ENCODE peak calls at places on chromosomes 16 and 17, in four cellular contexts. K is GM12878, N is heart right ventricle, F is thoracic aorta. V is an unnamed sample.

GRCh38 chr17:61399131-61400057 is at the start of gene TBX2:
- DNase-seq in F (peak; percentile 63), K (no peak), N (peak; percentile 89), V (peak; percentile 86)

GRCh38 chr17:31564883-31565297 is 173.4 kb downstream of the RAB11FIP4 start:
- DNase-seq in F (no peak), N (peak; percentile 22), K (no peak), V (no peak)

GRCh38 chr16:68704232-68704867 is 32.7 kb upstream of the CDH1 start:
- DNase-seq in N (peak; percentile 44), F (no peak), K (no peak), V (peak; percentile 42)

GRCh38 chr17:40293363-40293762 is 5.7 kb downstream of the CDC6 start:
- DNase-seq in F (no peak), K (no peak), N (peak; percentile 75), V (no peak)

GRCh38 chr16:22189473-22190168 is 16.5 kb upstream of the EEF2K start:
- DNase-seq in K (no peak), N (peak; percentile 76), F (no peak), V (peak; percentile 80)

GRCh38 chr16:81541314-81541713 is 96.7 kb downstream of the CMIP start:
- DNase-seq in N (no peak), F (no peak), K (no peak), V (no peak)

GRCh38 chr17:64706224-64707076 is 44.3 kb upstream of the SMURF2 start:
- DNase-seq in K (no peak), N (no peak), F (no peak), V (no peak)

GRCh38 chr17:20208717-20209116 is 199.6 kb downstream of the SPECC1 start:
- DNase-seq in N (no peak), F (no peak), K (no peak), V (no peak)

GRCh38 chr16:67462279-67462655 is 18.7 kb downstream of the ATP6V0D1 start:
- DNase-seq in F (no peak), N (no peak), K (no peak), V (no peak)

GRCh38 chr16:67151431-67152097 is 766 bp upstream of the B3GNT9 start:
- DNase-seq in K (no peak), F (no peak), N (no peak), V (no peak)

GRCh38 chr17:81685108-81685507 is 1.3 kb downstream of the HGS start:
- DNase-seq in K (no peak), F (no peak), N (no peak), V (no peak)

GRCh38 chr16:27154573-27155521 is 48.5 kb upstream of the KDM8 start:
- DNase-seq in K (no peak), N (peak; percentile 51), F (no peak), V (peak; percentile 82)

GRCh38 chr16:1978476-1979120 is 2.7 kb downstream of the NOXO1 start:
- DNase-seq in F (no peak), N (no peak), K (no peak), V (no peak)

GRCh38 chr16:22641030-22641671 is 130.5 kb downstream of the NPIPB5 start:
- DNase-seq in N (no peak), K (no peak), F (no peak), V (no peak)

GRCh38 chr16:55125818-55126385 is 195.2 kb downstream of the IRX5 start:
- DNase-seq in K (no peak), F (no peak), N (no peak), V (no peak)

GRCh38 chr17:56172517-56172982 is 19.3 kb downstream of the ANKFN1 start:
- DNase-seq in K (no peak), F (no peak), N (peak; percentile 10), V (peak; percentile 11)

GRCh38 chr17:74412581-74412980 is 19.3 kb upstream of the GPRC5C start:
- DNase-seq in K (no peak), N (no peak), F (no peak), V (no peak)

GRCh38 chr17:18959071-18959844 is 7.3 kb downstream of the SLC5A10 start:
- DNase-seq in K (no peak), F (no peak), N (no peak), V (no peak)

GRCh38 chr17:44112284-44113280 is 10.9 kb downstream of the HDAC5 start:
- DNase-seq in F (no peak), K (no peak), N (peak; percentile 89), V (peak; percentile 91)

GRCh38 chr16:69553332-69553731 is 12.4 kb upstream of the NFAT5 start:
- DNase-seq in N (no peak), K (no peak), F (no peak), V (no peak)

GRCh38 chr16:4733747-4734062 is 366 bp downstream of the ANKS3 start:
- DNase-seq in F (no peak), N (no peak), K (no peak), V (peak; percentile 54)

GRCh38 chr16:17691621-17692231 is 221.0 kb upstream of the XYLT1 start:
- DNase-seq in K (no peak), F (no peak), N (no peak), V (no peak)

GRCh38 chr16:79316004-79316458 is 284.5 kb downstream of the MAF start:
- DNase-seq in F (no peak), N (no peak), K (peak; percentile 53), V (no peak)

GRCh38 chr17:64635647-64636305 is 26.3 kb downstream of the SMURF2 start:
- DNase-seq in K (peak; percentile 62), N (no peak), F (no peak), V (no peak)

GRCh38 chr17:46147167-46147749 is 46.0 kb downstream of the KANSL1 start:
- DNase-seq in N (no peak), F (no peak), K (no peak), V (no peak)

GRCh38 chr17:38606646-38607611 is 1.2 kb upstream of the SRCIN1 start:
- DNase-seq in F (no peak), N (peak; percentile 64), K (no peak), V (peak; percentile 83)

GRCh38 chr17:35170968-35171771 is 23.0 kb downstream of the SLC35G3 start:
- DNase-seq in F (no peak), K (no peak), N (no peak), V (no peak)

GRCh38 chr17:48915459-48916282 is 7.5 kb downstream of the UBE2Z start:
- DNase-seq in K (peak; percentile 74), N (no peak), F (no peak), V (no peak)

GRCh38 chr16:68379472-68380347 is 68.6 kb downstream of the SMPD3 start:
- DNase-seq in K (no peak), N (no peak), F (no peak), V (no peak)

GRCh38 chr17:66338937-66339336 is 36.5 kb downstream of the PRKCA start:
- DNase-seq in K (no peak), N (no peak), F (no peak), V (no peak)

GRCh38 chr17:49093131-49093530 is 39.4 kb upstream of the B4GALNT2 start:
- DNase-seq in F (no peak), N (no peak), K (no peak), V (no peak)

GRCh38 chr16:10609410-10609774 is 29.0 kb upstream of the EMP2 start:
- DNase-seq in K (no peak), N (no peak), F (no peak), V (no peak)
- H3K4me3 ChIP-seq in K (no peak overlapping the region), N (no peak overlapping the region), F (no peak overlapping the region), V (no peak overlapping the region)

DNA sequence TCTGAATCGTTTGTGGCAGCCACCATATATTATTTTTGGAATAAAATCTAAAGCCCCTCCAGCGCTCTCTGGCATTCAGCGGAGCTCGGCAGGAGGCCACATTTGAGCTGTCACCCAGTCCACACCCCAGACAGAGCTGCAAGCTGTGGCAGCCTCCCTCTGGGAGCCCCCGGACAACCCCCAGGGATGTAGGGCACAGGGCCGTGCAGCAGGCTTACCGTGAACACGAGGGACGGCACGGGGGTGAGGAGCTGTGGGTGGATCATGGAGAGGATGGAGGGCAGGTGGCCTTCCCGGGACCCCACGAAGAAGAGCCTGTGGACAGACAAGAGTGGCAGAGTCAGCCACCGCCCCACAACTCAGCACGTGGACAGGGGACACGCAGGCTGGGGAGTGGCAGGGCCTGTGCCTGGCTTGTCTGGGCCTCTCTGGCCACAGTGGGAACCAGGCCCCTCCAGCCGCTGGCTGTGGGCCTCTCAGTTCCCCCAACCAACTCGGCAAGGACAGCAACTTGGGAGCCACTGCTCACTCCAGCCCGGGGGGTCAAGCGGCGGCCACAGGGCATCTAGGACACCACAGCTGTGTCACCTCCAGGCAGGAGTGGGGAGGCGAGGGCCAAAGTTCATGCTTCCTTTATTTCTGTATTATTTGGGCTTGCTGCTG is 31.5 kb downstream of the SLC7A5 start:
- DNase-seq in K (no peak), F (no peak), N (no peak), V (no peak)
- H3K4me1 ChIP-seq in K (peaks cover 2% of the 10 kb centered on the region), F (no peaks in the 10 kb centered on the region), N (no peaks in the 10 kb centered on the region), V (peaks cover 8% of the 10 kb centered on the region)

GRCh38 chr16:89191901-89192184 is 8.5 kb downstream of the SLC22A31 start:
- DNase-seq in N (no peak), K (no peak), F (no peak), V (peak; percentile 28)
- H3K4me3 ChIP-seq in N (peak overlapping the region; percentile 37), K (peak overlapping the region; percentile 44), F (peak overlapping the region; percentile 69), V (peak overlapping the region; percentile 54)

DNA sequence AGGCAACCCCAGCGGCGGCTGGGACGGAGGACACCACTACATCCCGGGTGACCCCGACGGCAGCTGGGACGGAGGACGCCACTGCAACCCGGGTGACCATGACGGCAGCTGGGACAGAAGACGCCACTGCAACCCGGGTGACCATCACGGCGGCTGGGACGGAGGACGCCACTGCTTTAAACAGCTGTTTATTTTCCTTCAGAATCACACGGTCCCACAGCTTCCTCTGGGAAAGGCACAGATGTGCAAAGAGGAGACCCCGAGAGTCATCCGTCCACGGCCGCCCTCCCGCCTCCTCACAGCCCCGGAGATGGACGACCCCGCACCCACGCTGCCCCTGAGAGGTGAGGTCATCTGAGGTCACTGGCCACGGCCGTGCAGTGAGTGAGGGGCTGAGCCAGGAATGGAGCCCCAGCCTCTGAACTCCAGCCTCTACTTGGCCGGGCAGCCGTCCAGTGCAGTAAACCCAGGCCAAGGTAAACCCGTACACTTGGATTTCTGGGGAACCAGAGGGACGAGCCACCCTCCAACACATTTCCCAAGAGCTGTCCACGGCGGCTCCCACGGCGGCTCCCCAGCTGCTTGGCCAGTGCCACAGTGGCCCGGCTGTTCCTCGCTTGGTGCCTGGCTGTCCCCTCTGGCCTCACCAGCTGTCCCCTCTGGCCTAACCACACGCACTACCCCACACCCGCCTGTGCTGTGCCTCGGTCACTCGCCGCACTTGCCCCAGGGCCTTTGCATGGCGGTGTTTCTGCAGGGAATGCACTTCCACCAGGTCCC is 43.2 kb upstream of the PABPN1L start:
- DNase-seq in F (no peak), K (no peak), N (peak; percentile 56), V (peak; percentile 77)
- H3K4me1 ChIP-seq in F (no peaks in the 10 kb centered on the region), K (no peaks in the 10 kb centered on the region), N (peaks cover 59% of the 10 kb centered on the region), V (peaks cover 58% of the 10 kb centered on the region)

DNA sequence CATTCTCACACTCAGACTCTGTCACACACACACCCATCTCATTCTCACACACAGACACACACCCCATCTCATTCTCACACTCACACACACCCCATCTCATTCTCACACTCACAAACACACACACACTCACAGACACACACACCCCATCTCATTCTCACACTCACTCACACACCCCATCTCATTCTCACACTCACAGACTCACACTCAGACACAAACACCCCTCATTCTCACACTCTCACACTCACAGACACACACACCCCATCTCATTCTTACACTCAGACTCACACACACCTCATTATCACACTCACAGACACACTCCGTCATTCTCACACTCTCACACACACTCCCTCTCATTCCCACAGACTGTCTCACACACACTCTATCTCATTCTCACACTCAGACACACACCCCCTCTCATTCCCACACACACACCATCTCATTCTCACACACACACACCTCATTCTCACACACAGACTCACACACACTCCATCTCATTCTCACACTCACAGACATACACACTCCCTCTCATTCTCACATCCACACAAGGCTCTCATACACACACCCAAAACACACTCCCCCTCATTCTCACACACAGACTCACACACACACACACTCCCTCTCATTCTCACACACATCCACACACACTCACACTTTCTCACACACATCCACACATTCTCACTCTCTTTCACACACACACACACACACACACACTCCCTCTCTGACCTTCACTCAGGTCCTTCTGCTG is 2.9 kb downstream of the ASGR1 start:
- DNase-seq in K (no peak), F (no peak), N (no peak), V (no peak)
- H3K4me3 ChIP-seq in K (no peak overlapping the region), F (no peak overlapping the region), N (no peak overlapping the region), V (no peak overlapping the region)

V was measured in heart left ventricle.